ENCODE peak calls at places on chromosomes 1 and 21, in nine cellular contexts. L, M, R, S, D, A, O, G and F are unnamed samples.

GRCh38 chr1:65467536-65467935 is 47.1 kb downstream of the LEPR start:
- DNase-seq in L (no peak), M (no peak), R (peak), S (no peak), D (peak), A (no peak), O (no peak), G (no peak), F (no peak)

GRCh38 chr1:23211955-23212354 is 5.3 kb downstream of the HTR1D start:
- DNase-seq in L (no peak), M (no peak), R (no peak), S (no peak), D (no peak), A (no peak), O (no peak), G (no peak), F (no peak)

GRCh38 chr21:30189763-30190162 is 23.2 kb upstream of the CLDN17 start:
- DNase-seq in L (no peak), M (no peak), R (no peak), S (no peak), D (no peak), A (no peak), O (no peak), G (no peak), F (no peak)

GRCh38 chr1:117664314-117664713 is 58.5 kb downstream of the TENT5C start:
- DNase-seq in L (no peak), M (no peak), R (no peak), S (no peak), D (no peak), A (no peak), O (no peak), G (no peak), F (no peak)

GRCh38 chr1:3507636-3508275 is 53.3 kb downstream of the ARHGEF16 start:
- DNase-seq in L (no peak), M (no peak), R (no peak), S (no peak), D (no peak), A (no peak), O (no peak), G (no peak), F (no peak)

GRCh38 chr1:64550505-64550904 is 80.6 kb downstream of the CACHD1 start:
- DNase-seq in L (no peak), M (no peak), R (no peak), S (no peak), D (no peak), A (no peak), O (no peak), G (no peak), F (no peak)

GRCh38 chr1:47201179-47201578 is 11.3 kb upstream of the PDZK1IP1 start:
- DNase-seq in L (no peak), M (no peak), R (no peak), S (no peak), D (no peak), A (no peak), O (no peak), G (no peak), F (no peak)

GRCh38 chr1:22111620-22112019 is 31.3 kb downstream of the WNT4 start:
- DNase-seq in L (peak), M (no peak), R (no peak), S (no peak), D (peak), A (no peak), O (no peak), G (no peak), F (no peak)

GRCh38 chr21:37914211-37914900 is 1.9 kb downstream of the KCNJ6 start:
- DNase-seq in L (peak), M (no peak), R (no peak), S (peak), D (no peak), A (no peak), O (no peak), G (no peak), F (no peak)

GRCh38 chr1:44705470-44705869 is 25.5 kb downstream of the RNU5D-1 start:
- DNase-seq in L (no peak), M (no peak), R (no peak), S (no peak), D (no peak), A (no peak), O (no peak), G (no peak), F (no peak)

GRCh38 chr1:43455205-43455889 is 1.6 kb upstream of the HYI start:
- DNase-seq in L (no peak), M (no peak), R (no peak), S (no peak), D (no peak), A (no peak), O (no peak), G (no peak), F (no peak)

GRCh38 chr1:104488296-104489015 is 738.8 kb downstream of the AMY1C start:
- DNase-seq in L (no peak), M (no peak), R (no peak), S (no peak), D (no peak), A (no peak), O (no peak), G (no peak), F (no peak)

GRCh38 chr21:39610705-39611104 is 2.0 kb upstream of the B3GALT5 start:
- DNase-seq in L (no peak), M (no peak), R (peak), S (peak), D (no peak), A (no peak), O (no peak), G (no peak), F (no peak)

GRCh38 chr1:96329121-96329520 is 392.5 kb upstream of the PTBP2 start:
- DNase-seq in L (peak), M (no peak), R (peak), S (no peak), D (no peak), A (no peak), O (no peak), G (no peak), F (no peak)

GRCh38 chr21:46393941-46394818 is 64.5 kb upstream of the DIP2A start:
- DNase-seq in L (no peak), M (no peak), R (no peak), S (no peak), D (no peak), A (no peak), O (no peak), G (no peak), F (no peak)